ENCODE peak calls at places on chromosomes 5 and 9, in four cellular contexts. C is neural crest cell, B is mucosa of descending colon, G is KBM-7. W is an unnamed sample.

GRCh38 chr9:134162926-134163373 is 1.4 kb downstream of the RNU6ATAC start:
- DNase-seq in C (no peak), B (no peak), G (no peak), W (no peak)

GRCh38 chr9:126001581-126002225 is 254.5 kb downstream of the PBX3 start:
- DNase-seq in G (no peak), B (peak), C (no peak), W (no peak)

GRCh38 chr9:81759680-81760215 is 70.4 kb upstream of the TLE1 start:
- DNase-seq in C (no peak), G (no peak), B (no peak), W (peak)

GRCh38 chr9:78253285-78253684 is 17.4 kb downstream of the CEP78 start:
- DNase-seq in B (no peak), G (no peak), C (no peak), W (no peak)

GRCh38 chr9:101486693-101487442 is 46.8 kb upstream of the RNF20 start:
- DNase-seq in B (peak), G (no peak), C (peak), W (no peak)

GRCh38 chr5:56908942-56909293 is 478 bp upstream of the SETD9 start:
- DNase-seq in B (peak), G (no peak), C (no peak), W (no peak)

GRCh38 chr9:93136011-93136440 is 2.0 kb upstream of the NINJ1 start:
- DNase-seq in B (peak), G (no peak), C (no peak), W (no peak)

GRCh38 chr9:14780251-14780650 is 57.7 kb upstream of the CER1 start:
- DNase-seq in B (no peak), G (no peak), C (no peak), W (no peak)

GRCh38 chr5:73591698-73592501 is 26.4 kb downstream of the UTP15 start:
- DNase-seq in C (no peak), B (no peak), G (no peak), W (no peak)

GRCh38 chr5:53601570-53601969 is 41.1 kb downstream of the NDUFS4 start:
- DNase-seq in B (no peak), G (no peak), C (no peak), W (peak)

GRCh38 chr5:62956597-62956996 is 378.0 kb downstream of the LRRC70 start:
- DNase-seq in G (no peak), C (no peak), B (no peak), W (no peak)

GRCh38 chr9:108609895-108610253 is 245.9 kb downstream of the ACTL7B start:
- DNase-seq in G (no peak), C (no peak), B (no peak), W (no peak)

GRCh38 chr9:113011911-113012381 is at the start of gene ZNF883:
- DNase-seq in G (no peak), B (peak), C (peak), W (no peak)

GRCh38 chr5:17440766-17441165 is 57.3 kb upstream of the TAF11L2 start:
- DNase-seq in G (no peak), B (no peak), C (no peak), W (no peak)

GRCh38 chr5:111772456-111772855 is 15.5 kb upstream of the NREP start:
- DNase-seq in B (no peak), C (no peak), G (no peak), W (no peak)

GRCh38 chr9:109206670-109207069 is 39.6 kb upstream of the FRRS1L start:
- DNase-seq in G (no peak), B (no peak), C (no peak), W (no peak)

GRCh38 chr5:175082866-175083590 is 358.6 kb downstream of the MSX2 start:
- DNase-seq in G (no peak), C (no peak), B (no peak), W (no peak)

GRCh38 chr9:115058175-115058574 is 59.8 kb downstream of the TNC start:
- DNase-seq in G (no peak), C (no peak), B (no peak), W (no peak)

GRCh38 chr5:38846379-38846967 is 661 bp downstream of the OSMR start:
- DNase-seq in G (no peak), C (no peak), B (no peak), W (no peak)